ENCODE peak calls at places on chromosomes 11 and 22, in five cellular contexts. R, W, B, G and U are unnamed samples.

GRCh38 chr11:78217650-78218541 is 29.2 kb downstream of the USP35 start:
- DNase-seq in B (no peak), W (no peak), R (no peak), G (no peak), U (no peak)

GRCh38 chr11:12824281-12825041 is 150.2 kb downstream of the TEAD1 start:
- DNase-seq in G (no peak), B (no peak), R (no peak), W (no peak), U (no peak)

GRCh38 chr11:126416542-126417090 is 61.1 kb downstream of the ST3GAL4 start:
- DNase-seq in R (peak; percentile 66), B (peak; percentile 85), G (peak; percentile 91), W (peak; percentile 79), U (peak; percentile 89)

GRCh38 chr11:64430570-64430969 is 71.6 kb downstream of the RPS6KA4 start:
- DNase-seq in G (no peak), B (no peak), W (no peak), R (no peak), U (no peak)

GRCh38 chr11:15769203-15769602 is 587.1 kb downstream of the SOX6 start:
- DNase-seq in G (no peak), B (no peak), R (no peak), W (no peak), U (no peak)

GRCh38 chr22:31490496-31490925 is 869 bp upstream of the EIF4ENIF1 start:
- DNase-seq in B (no peak), G (peak; percentile 16), R (peak; percentile 79), W (peak; percentile 65), U (peak; percentile 76)

GRCh38 chr11:34602245-34602644 is 18.6 kb upstream of the EHF start:
- DNase-seq in B (no peak), W (no peak), R (no peak), G (no peak), U (no peak)

GRCh38 chr11:63917685-63918523 is 940 bp upstream of the RCOR2 start:
- DNase-seq in W (peak; percentile 51), R (no peak), B (peak; percentile 50), G (peak; percentile 84), U (peak; percentile 38)

GRCh38 chr11:73262851-73263495 is 9.2 kb upstream of the P2RY6 start:
- DNase-seq in W (peak; percentile 40), R (no peak), G (no peak), B (no peak), U (peak; percentile 51)

GRCh38 chr11:70699294-70700221 is 301.2 kb downstream of the CTTN start:
- DNase-seq in R (no peak), B (no peak), W (no peak), G (no peak), U (no peak)

GRCh38 chr11:12079726-12080556 is 30.4 kb upstream of the MICAL2 start:
- DNase-seq in G (peak; percentile 52), W (peak; percentile 97), B (peak; percentile 99), R (no peak), U (peak; percentile 96)

GRCh38 chr22:16586991-16587390 is 5.6 kb downstream of the CCT8L2 start:
- DNase-seq in B (no peak), G (no peak), W (no peak), R (no peak), U (no peak)

GRCh38 chr11:118398797-118399564 is 2.4 kb upstream of the ATP5MG start:
- DNase-seq in G (no peak), R (no peak), W (no peak), B (no peak), U (peak; percentile 44)

GRCh38 chr11:80379620-80380278 is 938.9 kb upstream of the TENM4 start:
- DNase-seq in B (no peak), G (no peak), W (no peak), R (no peak), U (no peak)

DNA sequence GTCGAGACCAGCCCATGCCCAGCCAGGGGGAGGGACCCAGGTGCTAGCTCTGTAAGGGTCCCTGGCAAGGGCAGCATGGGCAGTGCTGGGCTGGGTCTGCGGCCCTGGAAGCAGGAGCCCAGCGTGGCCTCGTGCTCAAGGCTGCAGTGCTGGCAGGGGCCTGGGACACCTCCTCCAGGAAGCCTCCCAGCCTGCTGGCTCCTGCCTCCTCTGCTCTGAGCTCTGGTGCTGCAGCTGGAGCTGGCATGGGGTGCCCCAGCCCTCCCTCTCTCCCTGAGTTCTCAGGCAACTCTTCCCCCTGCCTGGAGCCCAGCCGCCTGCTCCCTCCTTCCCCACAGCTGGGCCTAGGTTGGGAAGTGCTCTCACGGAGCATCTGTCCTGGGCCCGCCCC is 6.8 kb downstream of the INS start:
- DNase-seq in G (no peak), B (no peak), W (no peak), R (no peak), U (no peak)
- H3K4me3 ChIP-seq in G (no peak overlapping the region), B (no peak overlapping the region), W (no peak overlapping the region), R (no peak overlapping the region), U (no peak overlapping the region)

GRCh38 chr11:98047647-98048046 is 973.1 kb upstream of the CNTN5 start:
- DNase-seq in W (no peak), B (no peak), R (no peak), G (no peak), U (no peak)
- TF ChIP-seq CTCF in W (no peak), B (no peak), R (no peak), G (no peak), U (no peak)

DNA sequence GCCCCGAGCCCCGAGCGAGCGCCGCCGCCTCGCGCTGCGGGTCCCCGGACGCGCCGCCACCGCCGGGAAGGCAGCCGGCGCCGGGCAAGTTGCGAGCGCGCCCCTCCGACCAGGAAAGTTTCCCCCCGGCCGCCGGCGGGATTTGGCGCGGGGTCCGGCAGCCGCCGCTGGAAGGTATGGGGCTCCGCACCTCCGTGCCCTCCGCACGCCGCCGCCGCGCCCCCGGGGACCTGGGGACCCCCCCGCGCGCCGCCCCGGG is 281 bp downstream of the TSPAN18 start:
- DNase-seq in B (no peak), W (no peak), G (no peak), R (no peak), U (no peak)
- H3K4me3 ChIP-seq in B (no peak overlapping the region), W (no peak overlapping the region), G (peak overlapping the region; percentile 96), R (peak overlapping the region; percentile 59), U (no peak overlapping the region)

GRCh38 chr22:47014946-47015345 is 252.5 kb downstream of the TBC1D22A start:
- DNase-seq in G (no peak), B (no peak), W (no peak), R (no peak), U (no peak)

GRCh38 chr22:47014636-47014930 is 252.1 kb downstream of the TBC1D22A start:
- DNase-seq in G (no peak), R (no peak), B (no peak), W (no peak), U (no peak)

GRCh38 chr22:47011131-47011854 is 248.8 kb downstream of the TBC1D22A start:
- DNase-seq in B (no peak), W (no peak), R (no peak), G (no peak), U (no peak)

GRCh38 chr22:47013861-47014635 is 251.6 kb downstream of the TBC1D22A start:
- DNase-seq in G (no peak), W (no peak), B (no peak), R (no peak), U (no peak)

DNA sequence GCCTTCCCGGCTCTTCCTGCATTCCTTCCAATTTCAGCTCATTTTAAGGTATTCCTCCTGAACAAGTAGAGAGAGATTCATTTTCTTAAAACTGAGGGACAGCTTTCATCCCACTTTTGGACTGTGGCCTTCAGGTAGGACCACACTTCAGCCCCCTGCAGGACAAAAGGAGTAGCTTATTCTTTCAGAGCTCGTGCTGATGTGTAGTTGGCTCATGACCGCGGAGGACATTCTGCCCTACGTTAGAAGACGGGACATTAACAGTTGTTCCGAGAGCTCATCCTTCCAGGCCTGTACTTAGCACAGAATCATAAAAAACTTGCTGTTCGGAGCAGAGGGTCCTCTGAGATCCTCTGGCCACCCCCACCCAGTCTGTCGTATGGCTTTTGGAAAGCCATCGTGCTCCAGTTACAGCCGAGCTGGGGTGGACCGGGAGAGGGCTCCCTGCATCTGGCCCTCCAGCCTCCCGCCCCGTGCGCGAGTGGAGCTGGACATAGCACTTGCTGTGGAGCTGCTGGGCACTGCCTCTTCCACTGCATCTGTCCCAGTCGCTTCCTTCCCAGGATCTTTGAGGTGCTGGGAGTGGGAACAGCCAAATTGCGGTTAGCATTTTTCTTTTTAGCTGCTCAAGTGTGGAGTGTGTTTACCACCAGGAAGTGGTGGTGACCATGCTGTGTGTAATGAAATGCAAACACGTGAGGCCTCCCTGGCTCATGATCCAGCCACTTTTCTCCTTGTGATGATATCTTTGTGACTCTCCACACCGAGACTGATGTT is 250.3 kb downstream of the TBC1D22A start:
- DNase-seq in G (no peak), W (no peak), R (no peak), B (peak; percentile 57), U (peak; percentile 74)
- TF ChIP-seq CTCF in G (peak; percentile 17), W (no peak), R (no peak), B (peak; percentile 18), U (peak; percentile 43)

DNA sequence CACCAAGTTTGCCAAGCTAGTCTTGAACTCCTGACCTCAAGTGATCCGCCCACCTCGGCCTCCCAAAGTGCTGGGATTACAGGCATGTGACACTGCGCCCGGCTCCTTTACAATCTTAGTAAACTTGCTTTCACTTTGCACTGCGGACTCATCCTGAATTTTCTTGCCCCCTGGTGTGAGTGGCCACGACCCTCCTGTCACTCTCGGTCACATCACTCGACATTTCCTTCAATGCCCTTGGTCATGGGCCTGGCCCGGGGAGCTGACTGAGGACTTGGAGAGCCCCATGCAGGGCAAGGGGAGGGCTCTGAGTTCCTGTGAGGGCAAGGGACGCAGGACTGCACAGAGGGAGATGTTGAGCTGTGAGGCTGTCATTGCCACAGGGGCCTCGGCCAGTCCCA is 21.4 kb downstream of the A4GALT start:
- DNase-seq in W (no peak), B (no peak), R (no peak), G (no peak), U (no peak)
- H3K4me3 ChIP-seq in W (no peak overlapping the region), B (no peak overlapping the region), R (no peak overlapping the region), G (no peak overlapping the region), U (no peak overlapping the region)

DNA sequence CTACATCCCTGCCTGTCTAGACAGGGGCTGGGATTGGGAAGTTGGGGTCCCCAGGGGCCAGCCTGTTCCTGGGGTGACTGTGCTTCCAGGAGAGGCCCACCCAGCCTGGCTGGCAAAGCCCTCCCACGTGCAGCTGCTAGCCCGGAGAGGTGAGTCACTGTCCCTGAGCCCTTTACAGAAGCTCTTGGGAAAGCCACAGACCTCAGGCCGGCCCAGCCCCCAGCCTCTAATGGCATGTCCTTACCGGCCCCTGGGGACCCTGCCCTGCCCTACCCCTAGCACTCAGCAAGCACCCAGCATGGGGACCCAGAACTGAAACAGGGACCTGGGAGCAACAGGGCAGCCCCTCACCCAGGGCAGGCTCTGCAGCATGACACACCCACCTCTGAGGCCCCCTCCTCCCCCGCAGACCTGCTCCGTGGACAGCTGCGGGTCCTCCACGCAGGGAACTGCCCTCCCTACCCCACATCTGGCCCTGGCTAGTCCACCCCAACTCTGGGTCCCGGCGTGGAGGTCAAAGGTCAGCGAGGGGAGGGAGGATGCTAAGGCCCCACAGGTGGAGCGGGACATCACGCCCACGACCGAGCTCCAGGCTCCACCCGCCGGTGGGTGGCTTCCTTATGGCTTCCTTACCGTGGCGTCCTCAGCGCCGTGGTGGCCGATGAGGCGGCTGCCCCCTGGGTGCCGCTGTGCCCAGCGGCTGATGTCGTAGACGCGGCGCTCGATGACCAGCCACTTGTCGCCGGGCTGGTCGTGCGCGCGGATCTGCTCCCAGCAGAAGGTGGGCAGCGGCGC is 612 bp downstream of the FADS3 start:
- DNase-seq in R (no peak), G (peak; percentile 50), B (peak; percentile 68), W (peak; percentile 64), U (peak; percentile 52)
- TF ChIP-seq CTCF in R (no peak), G (peak; percentile 25), B (no peak), W (peak; percentile 8), U (peak; percentile 19)

GRCh38 chr22:30297276-30298004 is 8.1 kb upstream of the CASTOR1 start:
- DNase-seq in B (no peak), W (no peak), R (no peak), G (no peak), U (no peak)
- H3K4me3 ChIP-seq in B (no peak overlapping the region), W (no peak overlapping the region), R (no peak overlapping the region), G (no peak overlapping the region), U (no peak overlapping the region)